ENCODE peak calls at places on chromosome 2, in four cellular contexts. L is right lobe of liver, P is MCF 10A, D is lung. Z is an unnamed sample.

GRCh38 chr2:62806231-62806630 is 100.7 kb downstream of the EHBP1 start:
- DNase-seq in P (peak; percentile 48), D (no peak), L (no peak), Z (no peak)

GRCh38 chr2:69164379-69164778 is 151.4 kb downstream of the ANTXR1 start:
- DNase-seq in L (no peak), P (no peak), D (no peak), Z (no peak)

GRCh38 chr2:55155764-55156221 is 76.3 kb downstream of the CLHC1 start:
- DNase-seq in L (no peak), P (no peak), D (no peak), Z (no peak)

GRCh38 chr2:230751062-230751461 is 38.4 kb downstream of the CAB39 start:
- DNase-seq in D (no peak), P (peak; percentile 48), L (no peak), Z (no peak)

GRCh38 chr2:175057078-175057685 is 52.0 kb upstream of the CHN1 start:
- DNase-seq in D (no peak), L (no peak), P (no peak), Z (no peak)

GRCh38 chr2:7825591-7826312 is 856.1 kb upstream of the ID2 start:
- DNase-seq in P (peak; percentile 79), D (peak; percentile 50), L (no peak), Z (no peak)

GRCh38 chr2:24972315-24972958 is 682 bp upstream of the DNAJC27 start:
- DNase-seq in D (no peak), L (peak; percentile 51), P (peak; percentile 49), Z (no peak)

GRCh38 chr2:157934684-157935377 is 58.7 kb upstream of the ACVR1 start:
- DNase-seq in D (no peak), P (no peak), L (no peak), Z (no peak)

GRCh38 chr2:221850076-221850475 is 278.0 kb upstream of the EPHA4 start:
- DNase-seq in D (no peak), L (no peak), P (no peak), Z (no peak)

GRCh38 chr2:54977149-54977548 is 73.1 kb downstream of the RTN4 start:
- DNase-seq in D (no peak), L (no peak), P (no peak), Z (no peak)

GRCh38 chr2:6353669-6354068 is 512.0 kb downstream of the CMPK2 start:
- DNase-seq in L (no peak), P (no peak), D (no peak), Z (no peak)

GRCh38 chr2:119389615-119390306 is 23.0 kb downstream of the DBI start:
- DNase-seq in P (peak; percentile 75), L (peak; percentile 70), D (peak; percentile 54), Z (no peak)

GRCh38 chr2:67540962-67541361 is 143.8 kb downstream of the ETAA1 start:
- DNase-seq in L (no peak), D (no peak), P (no peak), Z (no peak)

GRCh38 chr2:115214050-115214449 is 771.6 kb downstream of the DPP10 start:
- DNase-seq in P (no peak), D (no peak), L (no peak), Z (no peak)

GRCh38 chr2:112712903-112713584 is 7.8 kb upstream of the NT5DC4 start:
- DNase-seq in D (no peak), P (peak; percentile 42), L (no peak), Z (no peak)

GRCh38 chr2:147500819-147501395 is 343.9 kb upstream of the ACVR2A start:
- DNase-seq in P (no peak), D (no peak), L (no peak), Z (no peak)

GRCh38 chr2:111900859-111901258 is 2.5 kb downstream of the MERTK start:
- DNase-seq in P (peak; percentile 53), L (peak; percentile 34), D (peak; percentile 53), Z (no peak)

GRCh38 chr2:238240761-238241711 is 1.2 kb upstream of the HES6 start:
- DNase-seq in D (no peak), P (peak; percentile 69), L (peak; percentile 54), Z (no peak)

GRCh38 chr2:105487142-105488069 is 88.6 kb upstream of the FHL2 start:
- DNase-seq in P (no peak), D (no peak), L (no peak), Z (no peak)

GRCh38 chr2:45706028-45706427 is 54.6 kb downstream of the PRKCE start:
- DNase-seq in L (no peak), P (no peak), D (no peak), Z (no peak)

GRCh38 chr2:207008105-207008990 is 69.0 kb downstream of the CPO start:
- DNase-seq in P (peak; percentile 11), L (no peak), D (no peak), Z (no peak)
- TF ChIP-seq CTCF in P (peak; percentile 17), L (no peak), D (no peak), Z (peak; percentile 39)

GRCh38 chr2:60302377-60303126 is 250.9 kb downstream of the BCL11A start:
- DNase-seq in L (no peak), P (peak; percentile 24), D (no peak), Z (no peak)
- TF ChIP-seq CTCF in L (no peak), P (no peak), D (no peak), Z (no peak)

DNA sequence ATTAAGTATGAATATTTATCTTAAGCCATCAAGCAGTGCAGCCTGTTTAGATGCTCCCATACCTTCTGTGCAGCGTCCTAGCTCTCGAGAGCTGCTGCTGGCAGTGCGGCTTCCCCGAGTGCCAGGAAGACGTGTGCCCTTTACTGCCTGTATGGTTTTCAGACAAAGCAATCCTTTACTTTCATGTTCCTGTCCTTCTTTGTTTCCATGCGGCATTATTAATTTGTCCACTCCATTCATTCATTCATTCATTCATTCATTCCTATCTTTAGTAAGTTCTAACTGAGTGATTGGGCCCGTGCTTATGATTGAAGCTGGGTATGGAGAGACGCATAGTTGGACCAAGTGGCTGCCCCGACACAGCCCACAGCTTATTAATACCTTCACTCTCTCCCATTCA is 446.6 kb upstream of the HNRNPA3 start:
- DNase-seq in D (no peak), L (no peak), P (no peak), Z (no peak)
- TF ChIP-seq CTCF in D (no peak), L (no peak), P (no peak), Z (no peak)

DNA sequence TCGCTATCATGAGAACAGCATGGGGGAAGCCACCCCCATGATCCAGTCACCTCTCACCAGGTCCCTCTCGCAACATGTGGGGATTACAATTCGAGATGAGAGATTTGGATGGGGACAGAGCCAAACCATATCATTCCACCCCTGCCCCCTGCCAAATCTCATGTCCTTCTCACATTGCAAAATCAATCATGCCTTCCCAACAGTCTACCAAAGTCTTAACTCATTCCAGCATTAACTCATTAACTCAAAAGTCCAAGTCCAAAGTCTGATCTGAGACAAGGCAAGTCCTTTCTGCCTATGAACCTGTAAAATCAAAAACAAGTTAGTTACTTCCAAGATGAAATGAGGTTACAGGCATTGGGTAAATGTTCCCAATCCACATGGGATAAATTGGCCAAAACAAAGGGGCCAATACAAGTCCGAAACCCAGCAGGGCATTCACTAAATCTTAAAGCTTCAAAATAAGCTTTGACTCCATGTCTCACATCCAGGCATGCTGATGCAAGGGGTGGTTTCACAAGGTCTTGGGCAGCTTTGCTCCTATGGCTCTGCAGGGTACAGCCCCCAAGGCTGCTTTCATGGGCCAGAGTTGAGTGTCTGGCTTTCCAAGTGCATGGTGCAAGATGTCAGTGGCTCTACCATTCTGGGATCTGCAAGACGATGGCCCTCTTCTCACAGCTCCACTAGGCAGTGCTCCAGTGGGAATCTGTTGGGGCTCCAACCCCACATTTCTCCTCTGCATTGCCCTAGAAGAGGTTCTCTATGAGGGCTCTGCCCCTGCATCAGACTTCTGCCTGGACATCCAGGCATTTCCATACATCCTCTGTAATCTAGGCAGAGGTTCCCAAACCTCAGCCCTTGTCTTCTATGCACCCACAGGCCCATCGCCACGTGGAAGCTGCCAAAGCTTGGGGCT is 14.8 kb downstream of the TAF1B start:
- DNase-seq in L (no peak), D (no peak), P (no peak), Z (no peak)
- TF ChIP-seq CTCF in L (no peak), D (no peak), P (no peak), Z (no peak)

GRCh38 chr2:180991361-180991760 is 11.0 kb downstream of the UBE2E3 start:
- DNase-seq in P (no peak), D (no peak), L (no peak), Z (no peak)
- TF ChIP-seq CTCF in P (no peak), D (no peak), L (no peak), Z (no peak)

Z was measured in CD14-positive monocyte.